ENCODE peak calls at places on chromosomes 6 and 20, in eight cellular contexts. One of them, this sample, is unnamed.

GRCh38 chr6:31472259-31472658 is 25.7 kb upstream of the MICB start:
- ATAC-seq in GM23338: no peak
- ATAC-seq in HCT116: no peak
- ATAC-seq in GM12878: no peak
- ATAC-seq in HepG2: no peak
- ATAC-seq in Panc1: no peak
- ATAC-seq in upper lobe of left lung: no peak
- ATAC-seq in K562: no peak
- ATAC-seq in this sample: no peak

GRCh38 chr6:108653864-108654402 is 93.2 kb downstream of the FOXO3 start:
- ATAC-seq in upper lobe of left lung: no peak
- ATAC-seq in HCT116: no peak
- ATAC-seq in GM23338: no peak
- ATAC-seq in K562: no peak
- ATAC-seq in GM12878: no peak
- ATAC-seq in Panc1: no peak
- ATAC-seq in HepG2: no peak
- ATAC-seq in this sample: peak; percentile 78

GRCh38 chr20:59770270-59770669 is 163.2 kb downstream of the SYCP2 start:
- ATAC-seq in HCT116: peak; percentile 86
- ATAC-seq in GM23338: peak; percentile 76
- ATAC-seq in HepG2: peak; percentile 58
- ATAC-seq in Panc1: no peak
- ATAC-seq in GM12878: no peak
- ATAC-seq in upper lobe of left lung: no peak
- ATAC-seq in K562: no peak
- ATAC-seq in this sample: no peak

GRCh38 chr6:110178626-110179405 is 654 bp downstream of the WASF1 start:
- ATAC-seq in GM12878: peak; percentile 49
- ATAC-seq in Panc1: peak; percentile 50
- ATAC-seq in GM23338: peak; percentile 23
- ATAC-seq in upper lobe of left lung: no peak
- ATAC-seq in HCT116: peak; percentile 31
- ATAC-seq in K562: peak; percentile 49
- ATAC-seq in HepG2: peak; percentile 60
- ATAC-seq in this sample: peak; percentile 23

GRCh38 chr20:14337400-14338171 is at the start of gene FLRT3:
- ATAC-seq in Panc1: peak; percentile 95
- ATAC-seq in GM23338: peak; percentile 97
- ATAC-seq in K562: no peak
- ATAC-seq in GM12878: peak; percentile 93
- ATAC-seq in HepG2: peak; percentile 99
- ATAC-seq in upper lobe of left lung: peak; percentile 96
- ATAC-seq in HCT116: peak; percentile 99
- ATAC-seq in this sample: peak; percentile 95

GRCh38 chr20:18588554-18589043 is 745 bp downstream of the DTD1 start:
- ATAC-seq in Panc1: no peak
- ATAC-seq in upper lobe of left lung: no peak
- ATAC-seq in K562: no peak
- ATAC-seq in HepG2: peak; percentile 16
- ATAC-seq in HCT116: no peak
- ATAC-seq in GM12878: peak; percentile 5
- ATAC-seq in GM23338: peak; percentile 17
- ATAC-seq in this sample: no peak

GRCh38 chr6:17768881-17769280 is 62.2 kb upstream of the NUP153 start:
- ATAC-seq in HCT116: no peak
- ATAC-seq in HepG2: no peak
- ATAC-seq in GM12878: no peak
- ATAC-seq in upper lobe of left lung: no peak
- ATAC-seq in Panc1: no peak
- ATAC-seq in K562: no peak
- ATAC-seq in GM23338: no peak
- ATAC-seq in this sample: no peak

GRCh38 chr6:1644516-1644915 is 34.8 kb downstream of the FOXC1 start:
- ATAC-seq in Panc1: no peak
- ATAC-seq in HCT116: no peak
- ATAC-seq in HepG2: no peak
- ATAC-seq in GM12878: no peak
- ATAC-seq in GM23338: no peak
- ATAC-seq in upper lobe of left lung: no peak
- ATAC-seq in K562: no peak
- ATAC-seq in this sample: no peak

GRCh38 chr6:156814036-156814581 is 36.9 kb downstream of the ARID1B start:
- ATAC-seq in HCT116: no peak
- ATAC-seq in GM12878: no peak
- ATAC-seq in upper lobe of left lung: no peak
- ATAC-seq in Panc1: no peak
- ATAC-seq in HepG2: peak; percentile 21
- ATAC-seq in GM23338: peak; percentile 69
- ATAC-seq in K562: peak; percentile 18
- ATAC-seq in this sample: no peak

GRCh38 chr6:14048870-14049269 is 68.7 kb upstream of the CD83 start:
- ATAC-seq in HCT116: no peak
- ATAC-seq in Panc1: no peak
- ATAC-seq in K562: no peak
- ATAC-seq in HepG2: no peak
- ATAC-seq in upper lobe of left lung: no peak
- ATAC-seq in GM12878: no peak
- ATAC-seq in GM23338: no peak
- ATAC-seq in this sample: no peak

GRCh38 chr6:110560239-110561015 is 84.0 kb upstream of the SLC22A16 start:
- ATAC-seq in GM12878: no peak
- ATAC-seq in K562: no peak
- ATAC-seq in HCT116: no peak
- ATAC-seq in GM23338: no peak
- ATAC-seq in upper lobe of left lung: no peak
- ATAC-seq in Panc1: no peak
- ATAC-seq in HepG2: no peak
- ATAC-seq in this sample: no peak

GRCh38 chr20:42986143-42986773 is 203.4 kb downstream of the PTPRT start:
- ATAC-seq in Panc1: no peak
- ATAC-seq in upper lobe of left lung: no peak
- ATAC-seq in GM12878: no peak
- ATAC-seq in K562: no peak
- ATAC-seq in HCT116: no peak
- ATAC-seq in HepG2: peak; percentile 82
- ATAC-seq in GM23338: no peak
- ATAC-seq in this sample: no peak

GRCh38 chr20:11906626-11907480 is 10.8 kb upstream of the BTBD3 start:
- ATAC-seq in K562: no peak
- ATAC-seq in GM23338: no peak
- ATAC-seq in HepG2: no peak
- ATAC-seq in GM12878: no peak
- ATAC-seq in upper lobe of left lung: no peak
- ATAC-seq in HCT116: no peak
- ATAC-seq in Panc1: no peak
- ATAC-seq in this sample: no peak

GRCh38 chr6:166784691-166785090 is 157.6 kb upstream of the RPS6KA2 start:
- ATAC-seq in HCT116: no peak
- ATAC-seq in GM23338: no peak
- ATAC-seq in HepG2: no peak
- ATAC-seq in upper lobe of left lung: no peak
- ATAC-seq in K562: no peak
- ATAC-seq in GM12878: no peak
- ATAC-seq in Panc1: no peak
- ATAC-seq in this sample: no peak

GRCh38 chr6:166785131-166785530 is 158.1 kb upstream of the RPS6KA2 start:
- ATAC-seq in K562: no peak
- ATAC-seq in HCT116: no peak
- ATAC-seq in HepG2: no peak
- ATAC-seq in GM12878: no peak
- ATAC-seq in upper lobe of left lung: no peak
- ATAC-seq in GM23338: no peak
- ATAC-seq in Panc1: no peak
- ATAC-seq in this sample: no peak

GRCh38 chr6:166781331-166781730 is 154.3 kb upstream of the RPS6KA2 start:
- ATAC-seq in GM12878: no peak
- ATAC-seq in Panc1: no peak
- ATAC-seq in GM23338: no peak
- ATAC-seq in HCT116: no peak
- ATAC-seq in upper lobe of left lung: no peak
- ATAC-seq in HepG2: peak; percentile 48
- ATAC-seq in K562: no peak
- ATAC-seq in this sample: no peak

GRCh38 chr6:166780284-166780683 is 153.2 kb upstream of the RPS6KA2 start:
- ATAC-seq in upper lobe of left lung: no peak
- ATAC-seq in HCT116: no peak
- ATAC-seq in GM12878: no peak
- ATAC-seq in Panc1: no peak
- ATAC-seq in K562: no peak
- ATAC-seq in HepG2: no peak
- ATAC-seq in GM23338: no peak
- ATAC-seq in this sample: no peak

GRCh38 chr6:166782541-166782940 is 155.5 kb upstream of the RPS6KA2 start:
- ATAC-seq in K562: no peak
- ATAC-seq in HCT116: no peak
- ATAC-seq in HepG2: no peak
- ATAC-seq in GM12878: no peak
- ATAC-seq in upper lobe of left lung: peak; percentile 37
- ATAC-seq in GM23338: no peak
- ATAC-seq in Panc1: no peak
- ATAC-seq in this sample: no peak
- TF ChIP-seq POLR2AphosphoS5 in K562: no peak
- TF ChIP-seq POLR2AphosphoS5 in HCT116: no peak
- TF ChIP-seq POLR2AphosphoS5 in HepG2: no peak
- TF ChIP-seq POLR2AphosphoS5 in GM12878: no peak
- TF ChIP-seq POLR2AphosphoS5 in upper lobe of left lung: no peak
- TF ChIP-seq POLR2AphosphoS5 in GM23338: no peak
- TF ChIP-seq POLR2AphosphoS5 in Panc1: no peak
- TF ChIP-seq POLR2AphosphoS5 in this sample: no peak

DNA sequence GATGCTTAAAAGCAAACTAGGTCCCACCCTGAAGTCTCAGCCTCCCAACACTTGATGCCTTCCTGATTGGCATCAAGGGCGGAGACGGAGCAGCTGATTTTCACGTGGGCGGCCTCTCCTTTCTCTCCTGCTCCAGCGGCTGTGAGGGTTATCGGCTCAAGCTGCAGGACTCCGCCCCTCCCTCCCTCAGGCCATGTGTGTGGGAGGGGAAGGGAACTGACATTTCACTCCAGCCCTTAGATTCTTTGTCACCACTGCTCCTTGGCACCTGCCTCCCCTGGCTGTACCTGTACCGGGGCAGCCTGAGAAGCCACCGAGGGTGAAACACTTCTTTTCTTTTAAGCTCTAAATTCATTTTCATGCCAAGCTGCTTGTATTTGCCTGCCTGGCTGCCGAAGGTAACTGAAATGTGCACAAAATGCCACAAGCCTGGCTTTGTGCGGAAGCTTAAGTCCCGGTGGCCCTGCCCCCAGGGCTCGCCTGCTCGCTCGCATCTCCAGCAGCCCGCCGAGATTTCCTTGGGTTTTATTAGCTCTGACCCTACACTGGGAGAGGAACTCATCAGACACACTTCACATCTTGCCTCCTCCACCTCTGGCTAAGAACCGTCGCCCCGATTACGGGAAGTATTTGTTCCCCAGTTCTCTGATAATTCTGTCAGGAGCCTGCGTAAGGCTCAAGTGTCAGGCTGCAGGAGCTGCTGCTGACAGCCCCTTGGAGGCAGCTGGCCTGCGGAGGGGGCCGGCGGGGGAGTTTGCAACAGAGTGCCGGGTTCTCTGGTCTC is 9.6 kb upstream of the CPNE5 start:
- ATAC-seq in HepG2: peak; percentile 59
- ATAC-seq in Panc1: no peak
- ATAC-seq in HCT116: no peak
- ATAC-seq in GM23338: peak; percentile 89
- ATAC-seq in GM12878: no peak
- ATAC-seq in upper lobe of left lung: peak; percentile 72
- ATAC-seq in K562: peak; percentile 96
- ATAC-seq in this sample: no peak
- TF ChIP-seq POLR2AphosphoS5 in HepG2: no peak
- TF ChIP-seq POLR2AphosphoS5 in Panc1: no peak
- TF ChIP-seq POLR2AphosphoS5 in HCT116: no peak
- TF ChIP-seq POLR2AphosphoS5 in GM23338: no peak
- TF ChIP-seq POLR2AphosphoS5 in GM12878: no peak
- TF ChIP-seq POLR2AphosphoS5 in upper lobe of left lung: no peak
- TF ChIP-seq POLR2AphosphoS5 in K562: peak; percentile 57
- TF ChIP-seq POLR2AphosphoS5 in this sample: no peak

GRCh38 chr6:121838842-121839241 is 403.4 kb downstream of the GJA1 start:
- ATAC-seq in HepG2: no peak
- ATAC-seq in Panc1: no peak
- ATAC-seq in GM23338: no peak
- ATAC-seq in GM12878: no peak
- ATAC-seq in upper lobe of left lung: no peak
- ATAC-seq in K562: no peak
- ATAC-seq in HCT116: no peak
- ATAC-seq in this sample: no peak

GRCh38 chr6:121837545-121838229 is 402.2 kb downstream of the GJA1 start:
- ATAC-seq in K562: no peak
- ATAC-seq in Panc1: no peak
- ATAC-seq in HepG2: no peak
- ATAC-seq in GM23338: no peak
- ATAC-seq in HCT116: no peak
- ATAC-seq in upper lobe of left lung: no peak
- ATAC-seq in GM12878: no peak
- ATAC-seq in this sample: no peak

GRCh38 chr6:121835662-121836061 is 400.2 kb downstream of the GJA1 start:
- ATAC-seq in HCT116: no peak
- ATAC-seq in upper lobe of left lung: no peak
- ATAC-seq in GM12878: no peak
- ATAC-seq in HepG2: no peak
- ATAC-seq in K562: no peak
- ATAC-seq in GM23338: no peak
- ATAC-seq in Panc1: no peak
- ATAC-seq in this sample: no peak

GRCh38 chr6:121844898-121845297 is 409.5 kb downstream of the GJA1 start:
- ATAC-seq in upper lobe of left lung: no peak
- ATAC-seq in Panc1: no peak
- ATAC-seq in GM12878: no peak
- ATAC-seq in GM23338: no peak
- ATAC-seq in K562: no peak
- ATAC-seq in HCT116: no peak
- ATAC-seq in HepG2: no peak
- ATAC-seq in this sample: no peak

DNA sequence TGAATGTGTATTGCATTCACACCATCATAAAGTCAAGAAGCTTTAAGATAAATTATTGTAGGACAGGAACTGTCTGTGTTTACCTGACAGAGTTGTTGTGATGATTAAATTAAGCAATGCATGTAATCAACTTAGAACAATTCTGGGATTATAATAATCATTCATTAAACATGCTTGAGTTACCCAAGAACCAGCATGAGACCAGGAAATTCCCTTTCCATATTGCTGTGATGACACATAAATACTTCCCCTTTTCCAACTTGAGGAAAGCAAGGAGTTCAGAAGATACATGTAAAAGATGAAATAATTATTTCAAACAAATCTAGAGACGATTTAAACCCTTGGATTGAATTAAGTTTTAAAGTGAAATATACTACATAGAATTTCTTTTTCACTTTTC is 404.4 kb downstream of the GJA1 start:
- ATAC-seq in upper lobe of left lung: no peak
- ATAC-seq in HCT116: no peak
- ATAC-seq in GM12878: no peak
- ATAC-seq in HepG2: no peak
- ATAC-seq in K562: no peak
- ATAC-seq in Panc1: no peak
- ATAC-seq in GM23338: no peak
- ATAC-seq in this sample: no peak
- TF ChIP-seq POLR2AphosphoS5 in upper lobe of left lung: no peak
- TF ChIP-seq POLR2AphosphoS5 in HCT116: no peak
- TF ChIP-seq POLR2AphosphoS5 in GM12878: no peak
- TF ChIP-seq POLR2AphosphoS5 in HepG2: no peak
- TF ChIP-seq POLR2AphosphoS5 in K562: no peak
- TF ChIP-seq POLR2AphosphoS5 in Panc1: no peak
- TF ChIP-seq POLR2AphosphoS5 in GM23338: no peak
- TF ChIP-seq POLR2AphosphoS5 in this sample: no peak

GRCh38 chr20:19880256-19881079 is 122.4 kb downstream of the RIN2 start:
- ATAC-seq in upper lobe of left lung: no peak
- ATAC-seq in Panc1: peak; percentile 91
- ATAC-seq in HCT116: peak; percentile 75
- ATAC-seq in GM12878: no peak
- ATAC-seq in GM23338: no peak
- ATAC-seq in K562: no peak
- ATAC-seq in HepG2: peak; percentile 68
- ATAC-seq in this sample: no peak
- TF ChIP-seq POLR2AphosphoS5 in upper lobe of left lung: no peak
- TF ChIP-seq POLR2AphosphoS5 in Panc1: peak; percentile 48
- TF ChIP-seq POLR2AphosphoS5 in HCT116: no peak
- TF ChIP-seq POLR2AphosphoS5 in GM12878: no peak
- TF ChIP-seq POLR2AphosphoS5 in GM23338: no peak
- TF ChIP-seq POLR2AphosphoS5 in K562: no peak
- TF ChIP-seq POLR2AphosphoS5 in HepG2: peak; percentile 22
- TF ChIP-seq POLR2AphosphoS5 in this sample: no peak